ENCODE peak calls at places on chromosomes 12 and 14, in ten cellular contexts. V, J, B, L, F, K, A, Y, U and M are unnamed samples.

GRCh38 chr14:21084988-21085853 is 13.2 kb downstream of the ZNF219 start:
- DNase-seq in V (no peak), J (no peak), B (no peak), L (no peak), F (no peak), K (peak; percentile 75), A (peak; percentile 51), Y (no peak), U (no peak), M (no peak)

GRCh38 chr12:17015501-17015900 is 409.5 kb upstream of the LMO3 start:
- DNase-seq in V (no peak), J (no peak), B (no peak), L (no peak), F (no peak), K (no peak), A (no peak), Y (no peak), U (no peak), M (no peak)

GRCh38 chr14:20460458-20461229 is 590 bp downstream of the PIP4P1 start:
- DNase-seq in V (peak; percentile 62), J (no peak), B (no peak), L (peak; percentile 63), F (no peak), K (peak; percentile 76), A (peak; percentile 16), Y (peak; percentile 73), U (peak; percentile 62), M (no peak)

GRCh38 chr14:20516921-20517320 is 11.6 kb downstream of the RNASE10 start:
- DNase-seq in V (no peak), J (no peak), B (peak; percentile 58), L (no peak), F (no peak), K (no peak), A (no peak), Y (no peak), U (no peak), M (no peak)

GRCh38 chr12:124328116-124328515 is 33.2 kb downstream of the RFLNA start:
- DNase-seq in V (no peak), J (no peak), B (no peak), L (no peak), F (no peak), K (no peak), A (peak; percentile 67), Y (no peak), U (no peak), M (no peak)

GRCh38 chr14:94691658-94692029 is 78.3 kb downstream of the GSC start:
- DNase-seq in V (no peak), J (no peak), B (peak; percentile 33), L (no peak), F (no peak), K (peak; percentile 2), A (no peak), Y (no peak), U (no peak), M (no peak)

GRCh38 chr12:30970559-30971202 is 44.1 kb downstream of the TSPAN11 start:
- DNase-seq in V (no peak), J (no peak), B (no peak), L (no peak), F (no peak), K (peak; percentile 60), A (peak; percentile 31), Y (no peak), U (no peak), M (no peak)

GRCh38 chr14:49497725-49498348 is 88.3 kb downstream of the RPS29 start:
- DNase-seq in V (no peak), J (no peak), B (peak; percentile 61), L (no peak), F (no peak), K (no peak), A (peak; percentile 7), Y (peak; percentile 37), U (no peak), M (no peak)

GRCh38 chr14:22980672-22981089 is 1.7 kb downstream of the AJUBA start:
- DNase-seq in V (peak; percentile 58), J (peak; percentile 81), B (peak; percentile 53), L (peak; percentile 13), F (no peak), K (peak; percentile 70), A (peak; percentile 31), Y (no peak), U (peak; percentile 39), M (no peak)

GRCh38 chr12:101838628-101839323 is 8.0 kb upstream of the GNPTAB start:
- DNase-seq in V (no peak), J (no peak), B (no peak), L (no peak), F (no peak), K (no peak), A (no peak), Y (peak; percentile 56), U (no peak), M (no peak)

GRCh38 chr14:70665448-70666363 is 24.0 kb downstream of the TTC9 start:
- DNase-seq in V (peak; percentile 83), J (no peak), B (peak; percentile 54), L (no peak), F (no peak), K (no peak), A (no peak), Y (no peak), U (no peak), M (no peak)

GRCh38 chr14:50410921-50411320 is 14.2 kb upstream of the CDKL1 start:
- DNase-seq in V (no peak), J (no peak), B (peak; percentile 38), L (no peak), F (no peak), K (no peak), A (no peak), Y (no peak), U (no peak), M (no peak)

GRCh38 chr12:62191747-62192485 is 68.3 kb upstream of the USP15 start:
- DNase-seq in V (no peak), J (no peak), B (no peak), L (peak; percentile 3), F (no peak), K (peak; percentile 54), A (no peak), Y (no peak), U (no peak), M (peak; percentile 28)

GRCh38 chr12:13194462-13195110 is 1.9 kb upstream of the EMP1 start:
- DNase-seq in V (no peak), J (no peak), B (no peak), L (no peak), F (no peak), K (no peak), A (no peak), Y (no peak), U (no peak), M (no peak)

GRCh38 chr12:88578274-88578673 is 2.0 kb downstream of the KITLG start:
- DNase-seq in V (no peak), J (no peak), B (no peak), L (no peak), F (no peak), K (no peak), A (no peak), Y (no peak), U (no peak), M (no peak)

GRCh38 chr12:123998344-123998941 is 25.4 kb downstream of the ZNF664 start:
- DNase-seq in V (no peak), J (no peak), B (no peak), L (no peak), F (no peak), K (no peak), A (no peak), Y (no peak), U (no peak), M (no peak)

GRCh38 chr12:87259405-87259804 is 769.8 kb downstream of the C12orf50 start:
- DNase-seq in V (no peak), J (no peak), B (peak; percentile 2), L (no peak), F (no peak), K (no peak), A (no peak), Y (no peak), U (no peak), M (no peak)

GRCh38 chr12:131362290-131363211 is 348.3 kb upstream of the SFSWAP start:
- DNase-seq in V (no peak), J (no peak), B (no peak), L (no peak), F (no peak), K (no peak), A (no peak), Y (no peak), U (no peak), M (no peak)

GRCh38 chr14:65092340-65092739 is 10.0 kb downstream of the MAX start:
- DNase-seq in V (no peak), J (no peak), B (no peak), L (no peak), F (no peak), K (no peak), A (no peak), Y (no peak), U (no peak), M (no peak)

GRCh38 chr12:31370645-31371620 is 45.0 kb upstream of the SINHCAF start:
- DNase-seq in V (no peak), J (no peak), B (no peak), L (no peak), F (no peak), K (no peak), A (no peak), Y (no peak), U (no peak), M (no peak)

GRCh38 chr14:37594916-37595808 is at the start of the genes FOXA1 and TTC6:
- DNase-seq in V (no peak), J (no peak), B (peak; percentile 32), L (no peak), F (no peak), K (no peak), A (no peak), Y (no peak), U (no peak), M (no peak)

GRCh38 chr12:122208073-122208820 is 4.7 kb downstream of the B3GNT4 start:
- DNase-seq in V (no peak), J (no peak), B (no peak), L (no peak), F (no peak), K (no peak), A (no peak), Y (no peak), U (no peak), M (no peak)

GRCh38 chr12:85188609-85189008 is 91.4 kb upstream of the ALX1 start:
- DNase-seq in V (no peak), J (no peak), B (no peak), L (no peak), F (no peak), K (no peak), A (no peak), Y (no peak), U (no peak), M (no peak)

GRCh38 chr14:79424462-79424861 is 786.8 kb downstream of the DIO2 start:
- DNase-seq in V (no peak), J (no peak), B (no peak), L (no peak), F (no peak), K (no peak), A (no peak), Y (no peak), U (no peak), M (no peak)